ENCODE peak calls at places on chromosomes 13 and 19, in five cellular contexts. One of them, this sample, is unnamed.

GRCh38 chr19:47447470-47448359 is 24.0 kb downstream of the SLC8A2 start:
- DNase-seq in fibroblast of lung: peak; percentile 31
- DNase-seq in CD8-positive, alpha-beta T cell: peak; percentile 26
- DNase-seq in activated T-cell treated with anti-CD3 and anti-CD28 coated beads for 4 hours: no peak
- DNase-seq in stimulated activated effector memory CD8-positive, alpha-beta T cell treated with anti-CD3 and anti-CD28 coated beads, Interleukin-12 subunit alpha, Interleukin-12 subunit beta, amount 100 ng/mL, for 72 hours: peak; percentile 75
- DNase-seq in this sample: peak; percentile 32

GRCh38 chr13:108963846-108964600 is 334.6 kb downstream of the MYO16 start:
- DNase-seq in fibroblast of lung: peak; percentile 15
- DNase-seq in CD8-positive, alpha-beta T cell: no peak
- DNase-seq in activated T-cell treated with anti-CD3 and anti-CD28 coated beads for 4 hours: no peak
- DNase-seq in stimulated activated effector memory CD8-positive, alpha-beta T cell treated with anti-CD3 and anti-CD28 coated beads, Interleukin-12 subunit alpha, Interleukin-12 subunit beta, amount 100 ng/mL, for 72 hours: no peak
- DNase-seq in this sample: no peak

GRCh38 chr19:40322951-40323615 is 25.1 kb downstream of the C19orf47 start:
- DNase-seq in fibroblast of lung: no peak
- DNase-seq in CD8-positive, alpha-beta T cell: no peak
- DNase-seq in activated T-cell treated with anti-CD3 and anti-CD28 coated beads for 4 hours: no peak
- DNase-seq in stimulated activated effector memory CD8-positive, alpha-beta T cell treated with anti-CD3 and anti-CD28 coated beads, Interleukin-12 subunit alpha, Interleukin-12 subunit beta, amount 100 ng/mL, for 72 hours: no peak
- DNase-seq in this sample: no peak

GRCh38 chr19:33143897-33144405 is 12.0 kb downstream of the WDR88 start:
- DNase-seq in fibroblast of lung: peak; percentile 56
- DNase-seq in CD8-positive, alpha-beta T cell: peak; percentile 60
- DNase-seq in activated T-cell treated with anti-CD3 and anti-CD28 coated beads for 4 hours: peak; percentile 53
- DNase-seq in stimulated activated effector memory CD8-positive, alpha-beta T cell treated with anti-CD3 and anti-CD28 coated beads, Interleukin-12 subunit alpha, Interleukin-12 subunit beta, amount 100 ng/mL, for 72 hours: peak; percentile 80
- DNase-seq in this sample: peak; percentile 80

GRCh38 chr13:113220877-113221276 is 11.5 kb downstream of the CUL4A start:
- DNase-seq in fibroblast of lung: peak; percentile 17
- DNase-seq in CD8-positive, alpha-beta T cell: peak; percentile 19
- DNase-seq in activated T-cell treated with anti-CD3 and anti-CD28 coated beads for 4 hours: no peak
- DNase-seq in stimulated activated effector memory CD8-positive, alpha-beta T cell treated with anti-CD3 and anti-CD28 coated beads, Interleukin-12 subunit alpha, Interleukin-12 subunit beta, amount 100 ng/mL, for 72 hours: no peak
- DNase-seq in this sample: no peak

GRCh38 chr13:94455414-94455813 is 24.1 kb downstream of the DCT start:
- DNase-seq in fibroblast of lung: no peak
- DNase-seq in CD8-positive, alpha-beta T cell: no peak
- DNase-seq in activated T-cell treated with anti-CD3 and anti-CD28 coated beads for 4 hours: no peak
- DNase-seq in stimulated activated effector memory CD8-positive, alpha-beta T cell treated with anti-CD3 and anti-CD28 coated beads, Interleukin-12 subunit alpha, Interleukin-12 subunit beta, amount 100 ng/mL, for 72 hours: no peak
- DNase-seq in this sample: no peak

GRCh38 chr19:7292950-7293794 is 1.0 kb downstream of the INSR start:
- DNase-seq in fibroblast of lung: no peak
- DNase-seq in CD8-positive, alpha-beta T cell: no peak
- DNase-seq in activated T-cell treated with anti-CD3 and anti-CD28 coated beads for 4 hours: no peak
- DNase-seq in stimulated activated effector memory CD8-positive, alpha-beta T cell treated with anti-CD3 and anti-CD28 coated beads, Interleukin-12 subunit alpha, Interleukin-12 subunit beta, amount 100 ng/mL, for 72 hours: no peak
- DNase-seq in this sample: no peak

GRCh38 chr13:45851171-45851889 is at the start of gene SIAH3:
- DNase-seq in fibroblast of lung: peak; percentile 21
- DNase-seq in CD8-positive, alpha-beta T cell: peak; percentile 21
- DNase-seq in activated T-cell treated with anti-CD3 and anti-CD28 coated beads for 4 hours: no peak
- DNase-seq in stimulated activated effector memory CD8-positive, alpha-beta T cell treated with anti-CD3 and anti-CD28 coated beads, Interleukin-12 subunit alpha, Interleukin-12 subunit beta, amount 100 ng/mL, for 72 hours: peak; percentile 57
- DNase-seq in this sample: no peak

GRCh38 chr13:37448072-37448471 is 150.5 kb downstream of the POSTN start:
- DNase-seq in fibroblast of lung: peak; percentile 34
- DNase-seq in CD8-positive, alpha-beta T cell: no peak
- DNase-seq in activated T-cell treated with anti-CD3 and anti-CD28 coated beads for 4 hours: no peak
- DNase-seq in stimulated activated effector memory CD8-positive, alpha-beta T cell treated with anti-CD3 and anti-CD28 coated beads, Interleukin-12 subunit alpha, Interleukin-12 subunit beta, amount 100 ng/mL, for 72 hours: no peak
- DNase-seq in this sample: no peak

GRCh38 chr13:41130356-41130755 is 2.2 kb downstream of the KBTBD6 start:
- DNase-seq in fibroblast of lung: peak; percentile 26
- DNase-seq in CD8-positive, alpha-beta T cell: no peak
- DNase-seq in activated T-cell treated with anti-CD3 and anti-CD28 coated beads for 4 hours: no peak
- DNase-seq in stimulated activated effector memory CD8-positive, alpha-beta T cell treated with anti-CD3 and anti-CD28 coated beads, Interleukin-12 subunit alpha, Interleukin-12 subunit beta, amount 100 ng/mL, for 72 hours: no peak
- DNase-seq in this sample: no peak

GRCh38 chr19:38331728-38332127 is 3.9 kb upstream of the CATSPERG start:
- DNase-seq in fibroblast of lung: no peak
- DNase-seq in CD8-positive, alpha-beta T cell: no peak
- DNase-seq in activated T-cell treated with anti-CD3 and anti-CD28 coated beads for 4 hours: no peak
- DNase-seq in stimulated activated effector memory CD8-positive, alpha-beta T cell treated with anti-CD3 and anti-CD28 coated beads, Interleukin-12 subunit alpha, Interleukin-12 subunit beta, amount 100 ng/mL, for 72 hours: no peak
- DNase-seq in this sample: no peak

GRCh38 chr13:39406688-39407087 is 196.3 kb downstream of the LHFPL6 start:
- DNase-seq in fibroblast of lung: no peak
- DNase-seq in CD8-positive, alpha-beta T cell: no peak
- DNase-seq in activated T-cell treated with anti-CD3 and anti-CD28 coated beads for 4 hours: no peak
- DNase-seq in stimulated activated effector memory CD8-positive, alpha-beta T cell treated with anti-CD3 and anti-CD28 coated beads, Interleukin-12 subunit alpha, Interleukin-12 subunit beta, amount 100 ng/mL, for 72 hours: no peak
- DNase-seq in this sample: no peak

GRCh38 chr19:7789447-7789846 is 26.4 kb downstream of the CLEC4M start:
- DNase-seq in fibroblast of lung: no peak
- DNase-seq in CD8-positive, alpha-beta T cell: peak; percentile 35
- DNase-seq in activated T-cell treated with anti-CD3 and anti-CD28 coated beads for 4 hours: peak; percentile 36
- DNase-seq in stimulated activated effector memory CD8-positive, alpha-beta T cell treated with anti-CD3 and anti-CD28 coated beads, Interleukin-12 subunit alpha, Interleukin-12 subunit beta, amount 100 ng/mL, for 72 hours: no peak
- DNase-seq in this sample: no peak

GRCh38 chr13:28031220-28031903 is 42.9 kb upstream of the URAD start:
- DNase-seq in fibroblast of lung: no peak
- DNase-seq in CD8-positive, alpha-beta T cell: no peak
- DNase-seq in activated T-cell treated with anti-CD3 and anti-CD28 coated beads for 4 hours: no peak
- DNase-seq in stimulated activated effector memory CD8-positive, alpha-beta T cell treated with anti-CD3 and anti-CD28 coated beads, Interleukin-12 subunit alpha, Interleukin-12 subunit beta, amount 100 ng/mL, for 72 hours: no peak
- DNase-seq in this sample: no peak

GRCh38 chr13:101489635-101490034 is 37.2 kb downstream of the ITGBL1 start:
- DNase-seq in fibroblast of lung: no peak
- DNase-seq in CD8-positive, alpha-beta T cell: no peak
- DNase-seq in activated T-cell treated with anti-CD3 and anti-CD28 coated beads for 4 hours: no peak
- DNase-seq in stimulated activated effector memory CD8-positive, alpha-beta T cell treated with anti-CD3 and anti-CD28 coated beads, Interleukin-12 subunit alpha, Interleukin-12 subunit beta, amount 100 ng/mL, for 72 hours: no peak
- DNase-seq in this sample: no peak

GRCh38 chr13:27790523-27790922 is 1.8 kb upstream of the GSX1 start:
- DNase-seq in fibroblast of lung: no peak
- DNase-seq in CD8-positive, alpha-beta T cell: no peak
- DNase-seq in activated T-cell treated with anti-CD3 and anti-CD28 coated beads for 4 hours: no peak
- DNase-seq in stimulated activated effector memory CD8-positive, alpha-beta T cell treated with anti-CD3 and anti-CD28 coated beads, Interleukin-12 subunit alpha, Interleukin-12 subunit beta, amount 100 ng/mL, for 72 hours: no peak
- DNase-seq in this sample: no peak

GRCh38 chr19:38809592-38810252 is 3.0 kb downstream of the LGALS4 start:
- DNase-seq in fibroblast of lung: no peak
- DNase-seq in CD8-positive, alpha-beta T cell: no peak
- DNase-seq in activated T-cell treated with anti-CD3 and anti-CD28 coated beads for 4 hours: no peak
- DNase-seq in stimulated activated effector memory CD8-positive, alpha-beta T cell treated with anti-CD3 and anti-CD28 coated beads, Interleukin-12 subunit alpha, Interleukin-12 subunit beta, amount 100 ng/mL, for 72 hours: no peak
- DNase-seq in this sample: no peak

GRCh38 chr19:28878862-28879566 is 333.9 kb downstream of the UQCRFS1 start:
- DNase-seq in fibroblast of lung: peak; percentile 77
- DNase-seq in CD8-positive, alpha-beta T cell: peak; percentile 60
- DNase-seq in activated T-cell treated with anti-CD3 and anti-CD28 coated beads for 4 hours: peak; percentile 32
- DNase-seq in stimulated activated effector memory CD8-positive, alpha-beta T cell treated with anti-CD3 and anti-CD28 coated beads, Interleukin-12 subunit alpha, Interleukin-12 subunit beta, amount 100 ng/mL, for 72 hours: peak; percentile 71
- DNase-seq in this sample: peak; percentile 39

GRCh38 chr19:18780081-18780480 is 11.0 kb downstream of the COMP start:
- DNase-seq in fibroblast of lung: no peak
- DNase-seq in CD8-positive, alpha-beta T cell: no peak
- DNase-seq in activated T-cell treated with anti-CD3 and anti-CD28 coated beads for 4 hours: no peak
- DNase-seq in stimulated activated effector memory CD8-positive, alpha-beta T cell treated with anti-CD3 and anti-CD28 coated beads, Interleukin-12 subunit alpha, Interleukin-12 subunit beta, amount 100 ng/mL, for 72 hours: no peak
- DNase-seq in this sample: no peak

GRCh38 chr19:14433454-14434156 is 499 bp downstream of the PKN1 start:
- DNase-seq in fibroblast of lung: no peak
- DNase-seq in CD8-positive, alpha-beta T cell: peak; percentile 61
- DNase-seq in activated T-cell treated with anti-CD3 and anti-CD28 coated beads for 4 hours: peak; percentile 63
- DNase-seq in stimulated activated effector memory CD8-positive, alpha-beta T cell treated with anti-CD3 and anti-CD28 coated beads, Interleukin-12 subunit alpha, Interleukin-12 subunit beta, amount 100 ng/mL, for 72 hours: peak; percentile 66
- DNase-seq in this sample: no peak

GRCh38 chr19:3178973-3179738 is 587 bp downstream of the S1PR4 start:
- DNase-seq in fibroblast of lung: no peak
- DNase-seq in CD8-positive, alpha-beta T cell: peak; percentile 21
- DNase-seq in activated T-cell treated with anti-CD3 and anti-CD28 coated beads for 4 hours: no peak
- DNase-seq in stimulated activated effector memory CD8-positive, alpha-beta T cell treated with anti-CD3 and anti-CD28 coated beads, Interleukin-12 subunit alpha, Interleukin-12 subunit beta, amount 100 ng/mL, for 72 hours: peak; percentile 71
- DNase-seq in this sample: no peak

GRCh38 chr19:52343548-52343947 is 7.5 kb downstream of the ZNF610 start:
- DNase-seq in fibroblast of lung: peak; percentile 23
- DNase-seq in CD8-positive, alpha-beta T cell: peak; percentile 43
- DNase-seq in activated T-cell treated with anti-CD3 and anti-CD28 coated beads for 4 hours: peak; percentile 31
- DNase-seq in stimulated activated effector memory CD8-positive, alpha-beta T cell treated with anti-CD3 and anti-CD28 coated beads, Interleukin-12 subunit alpha, Interleukin-12 subunit beta, amount 100 ng/mL, for 72 hours: peak; percentile 65
- DNase-seq in this sample: peak; percentile 41

GRCh38 chr19:17902701-17903100 is 30.1 kb upstream of the CCDC124 start:
- DNase-seq in fibroblast of lung: peak; percentile 38
- DNase-seq in CD8-positive, alpha-beta T cell: no peak
- DNase-seq in activated T-cell treated with anti-CD3 and anti-CD28 coated beads for 4 hours: no peak
- DNase-seq in stimulated activated effector memory CD8-positive, alpha-beta T cell treated with anti-CD3 and anti-CD28 coated beads, Interleukin-12 subunit alpha, Interleukin-12 subunit beta, amount 100 ng/mL, for 72 hours: no peak
- DNase-seq in this sample: peak; percentile 67

GRCh38 chr19:5907216-5907615 is 2.5 kb downstream of the VMAC start:
- DNase-seq in fibroblast of lung: no peak
- DNase-seq in CD8-positive, alpha-beta T cell: no peak
- DNase-seq in activated T-cell treated with anti-CD3 and anti-CD28 coated beads for 4 hours: peak; percentile 14
- DNase-seq in stimulated activated effector memory CD8-positive, alpha-beta T cell treated with anti-CD3 and anti-CD28 coated beads, Interleukin-12 subunit alpha, Interleukin-12 subunit beta, amount 100 ng/mL, for 72 hours: no peak
- DNase-seq in this sample: no peak

GRCh38 chr13:80413611-80414010 is 72.7 kb upstream of the SPRY2 start:
- DNase-seq in fibroblast of lung: no peak
- DNase-seq in CD8-positive, alpha-beta T cell: no peak
- DNase-seq in activated T-cell treated with anti-CD3 and anti-CD28 coated beads for 4 hours: no peak
- DNase-seq in stimulated activated effector memory CD8-positive, alpha-beta T cell treated with anti-CD3 and anti-CD28 coated beads, Interleukin-12 subunit alpha, Interleukin-12 subunit beta, amount 100 ng/mL, for 72 hours: no peak
- DNase-seq in this sample: no peak

GRCh38 chr13:109500146-109500773 is 286.1 kb downstream of the IRS2 start:
- DNase-seq in fibroblast of lung: peak; percentile 15
- DNase-seq in CD8-positive, alpha-beta T cell: no peak
- DNase-seq in activated T-cell treated with anti-CD3 and anti-CD28 coated beads for 4 hours: no peak
- DNase-seq in stimulated activated effector memory CD8-positive, alpha-beta T cell treated with anti-CD3 and anti-CD28 coated beads, Interleukin-12 subunit alpha, Interleukin-12 subunit beta, amount 100 ng/mL, for 72 hours: no peak
- DNase-seq in this sample: no peak

GRCh38 chr19:13156968-13157882 is 7.0 kb downstream of the IER2 start:
- DNase-seq in fibroblast of lung: no peak
- DNase-seq in CD8-positive, alpha-beta T cell: no peak
- DNase-seq in activated T-cell treated with anti-CD3 and anti-CD28 coated beads for 4 hours: no peak
- DNase-seq in stimulated activated effector memory CD8-positive, alpha-beta T cell treated with anti-CD3 and anti-CD28 coated beads, Interleukin-12 subunit alpha, Interleukin-12 subunit beta, amount 100 ng/mL, for 72 hours: no peak
- DNase-seq in this sample: no peak

GRCh38 chr13:64078480-64078936 is 2662.9 kb upstream of the PCDH20 start:
- DNase-seq in fibroblast of lung: no peak
- DNase-seq in CD8-positive, alpha-beta T cell: no peak
- DNase-seq in activated T-cell treated with anti-CD3 and anti-CD28 coated beads for 4 hours: no peak
- DNase-seq in stimulated activated effector memory CD8-positive, alpha-beta T cell treated with anti-CD3 and anti-CD28 coated beads, Interleukin-12 subunit alpha, Interleukin-12 subunit beta, amount 100 ng/mL, for 72 hours: no peak
- DNase-seq in this sample: no peak

GRCh38 chr13:113022391-113023216 is 53.6 kb downstream of the MCF2L start:
- DNase-seq in fibroblast of lung: no peak
- DNase-seq in CD8-positive, alpha-beta T cell: no peak
- DNase-seq in activated T-cell treated with anti-CD3 and anti-CD28 coated beads for 4 hours: no peak
- DNase-seq in stimulated activated effector memory CD8-positive, alpha-beta T cell treated with anti-CD3 and anti-CD28 coated beads, Interleukin-12 subunit alpha, Interleukin-12 subunit beta, amount 100 ng/mL, for 72 hours: no peak
- DNase-seq in this sample: no peak

GRCh38 chr13:52127783-52128702 is 830 bp downstream of the NEK5 start:
- DNase-seq in fibroblast of lung: peak; percentile 67
- DNase-seq in CD8-positive, alpha-beta T cell: peak; percentile 53
- DNase-seq in activated T-cell treated with anti-CD3 and anti-CD28 coated beads for 4 hours: peak; percentile 44
- DNase-seq in stimulated activated effector memory CD8-positive, alpha-beta T cell treated with anti-CD3 and anti-CD28 coated beads, Interleukin-12 subunit alpha, Interleukin-12 subunit beta, amount 100 ng/mL, for 72 hours: peak; percentile 69
- DNase-seq in this sample: peak; percentile 62

GRCh38 chr13:31242935-31243334 is 43.2 kb downstream of the B3GLCT start:
- DNase-seq in fibroblast of lung: peak; percentile 66
- DNase-seq in CD8-positive, alpha-beta T cell: no peak
- DNase-seq in activated T-cell treated with anti-CD3 and anti-CD28 coated beads for 4 hours: no peak
- DNase-seq in stimulated activated effector memory CD8-positive, alpha-beta T cell treated with anti-CD3 and anti-CD28 coated beads, Interleukin-12 subunit alpha, Interleukin-12 subunit beta, amount 100 ng/mL, for 72 hours: no peak
- DNase-seq in this sample: no peak

GRCh38 chr13:45434556-45435371 is 16.6 kb upstream of the SLC25A30 start:
- DNase-seq in fibroblast of lung: no peak
- DNase-seq in CD8-positive, alpha-beta T cell: no peak
- DNase-seq in activated T-cell treated with anti-CD3 and anti-CD28 coated beads for 4 hours: no peak
- DNase-seq in stimulated activated effector memory CD8-positive, alpha-beta T cell treated with anti-CD3 and anti-CD28 coated beads, Interleukin-12 subunit alpha, Interleukin-12 subunit beta, amount 100 ng/mL, for 72 hours: no peak
- DNase-seq in this sample: no peak

GRCh38 chr19:19434483-19435045 is 29.1 kb downstream of the GATAD2A start:
- DNase-seq in fibroblast of lung: peak; percentile 59
- DNase-seq in CD8-positive, alpha-beta T cell: no peak
- DNase-seq in activated T-cell treated with anti-CD3 and anti-CD28 coated beads for 4 hours: no peak
- DNase-seq in stimulated activated effector memory CD8-positive, alpha-beta T cell treated with anti-CD3 and anti-CD28 coated beads, Interleukin-12 subunit alpha, Interleukin-12 subunit beta, amount 100 ng/mL, for 72 hours: no peak
- DNase-seq in this sample: no peak

GRCh38 chr13:68727165-68727564 is 1380.5 kb upstream of the ATXN8OS start:
- DNase-seq in fibroblast of lung: no peak
- DNase-seq in CD8-positive, alpha-beta T cell: no peak
- DNase-seq in activated T-cell treated with anti-CD3 and anti-CD28 coated beads for 4 hours: no peak
- DNase-seq in stimulated activated effector memory CD8-positive, alpha-beta T cell treated with anti-CD3 and anti-CD28 coated beads, Interleukin-12 subunit alpha, Interleukin-12 subunit beta, amount 100 ng/mL, for 72 hours: no peak
- DNase-seq in this sample: no peak

GRCh38 chr19:17922138-17922537 is 10.7 kb upstream of the CCDC124 start:
- DNase-seq in fibroblast of lung: no peak
- DNase-seq in CD8-positive, alpha-beta T cell: no peak
- DNase-seq in activated T-cell treated with anti-CD3 and anti-CD28 coated beads for 4 hours: no peak
- DNase-seq in stimulated activated effector memory CD8-positive, alpha-beta T cell treated with anti-CD3 and anti-CD28 coated beads, Interleukin-12 subunit alpha, Interleukin-12 subunit beta, amount 100 ng/mL, for 72 hours: no peak
- DNase-seq in this sample: no peak

GRCh38 chr13:28557725-28558124 is 62.8 kb upstream of the FLT1 start:
- DNase-seq in fibroblast of lung: no peak
- DNase-seq in CD8-positive, alpha-beta T cell: no peak
- DNase-seq in activated T-cell treated with anti-CD3 and anti-CD28 coated beads for 4 hours: no peak
- DNase-seq in stimulated activated effector memory CD8-positive, alpha-beta T cell treated with anti-CD3 and anti-CD28 coated beads, Interleukin-12 subunit alpha, Interleukin-12 subunit beta, amount 100 ng/mL, for 72 hours: no peak
- DNase-seq in this sample: no peak

This sample was measured in HTR-8/SVneo.